ENCODE peak calls at places on chromosomes 13 and 19, in four cellular contexts. X, Z, D and K are unnamed samples.

GRCh38 chr13:33435207-33435606 is 149.7 kb upstream of the STARD13 start:
- DNase-seq in Z (no peak), D (no peak), X (no peak), K (no peak)

GRCh38 chr19:52664461-52664860 is 26.3 kb upstream of the ZNF83 start:
- DNase-seq in Z (peak), X (no peak), D (no peak), K (no peak)

GRCh38 chr19:42548545-42548944 is 20.3 kb upstream of the CEACAM1 start:
- DNase-seq in Z (peak), D (no peak), X (no peak), K (no peak)

GRCh38 chr19:38806371-38806770 is 6.4 kb downstream of the LGALS4 start:
- DNase-seq in X (no peak), D (no peak), Z (no peak), K (no peak)

GRCh38 chr13:62747629-62748028 is 1332.0 kb upstream of the PCDH20 start:
- DNase-seq in Z (no peak), D (no peak), X (no peak), K (peak)

GRCh38 chr13:89750371-89750770 is 1597.1 kb upstream of the MIR17HG start:
- DNase-seq in D (no peak), X (no peak), Z (no peak), K (no peak)

GRCh38 chr19:48867922-48868195 is 558 bp downstream of the PLEKHA4 start:
- DNase-seq in X (no peak), D (no peak), Z (no peak), K (no peak)

GRCh38 chr19:10353793-10354391 is 14.5 kb upstream of the ICAM3 start:
- DNase-seq in X (no peak), Z (peak), D (no peak), K (peak)

GRCh38 chr13:46640843-46641242 is 87.9 kb downstream of the LRCH1 start:
- DNase-seq in Z (no peak), X (no peak), D (no peak), K (peak)

GRCh38 chr19:56356944-56357343 is 36.4 kb downstream of the ZNF582 start:
- DNase-seq in X (no peak), Z (no peak), D (no peak), K (no peak)

GRCh38 chr19:48470281-48470680 is 1.1 kb downstream of the CYTH2 start:
- DNase-seq in X (no peak), D (no peak), Z (no peak), K (no peak)

GRCh38 chr19:42254850-42255765 is at the start of gene ERF:
- DNase-seq in Z (peak), X (peak), D (peak), K (peak)

GRCh38 chr13:102003848-102004570 is 397.8 kb downstream of the FGF14 start:
- DNase-seq in X (no peak), D (no peak), Z (no peak), K (no peak)

GRCh38 chr13:112252744-112253590 is 123.2 kb upstream of the SPACA7 start:
- DNase-seq in Z (no peak), X (no peak), D (no peak), K (no peak)

GRCh38 chr19:51799998-51800848 is 5.3 kb downstream of the FPR3 start:
- DNase-seq in X (no peak), Z (peak), D (peak), K (peak)

GRCh38 chr19:5617080-5617479 is 5.5 kb downstream of the SAFB2 start:
- DNase-seq in X (no peak), Z (no peak), D (no peak), K (no peak)

GRCh38 chr13:49976314-49977258 is 20.3 kb upstream of the TRIM13 start:
- DNase-seq in D (peak), X (peak), Z (peak), K (peak)

GRCh38 chr13:106230450-106230849 is 305.0 kb downstream of the EFNB2 start:
- DNase-seq in X (no peak), D (no peak), Z (no peak), K (peak)

GRCh38 chr13:99386911-99387788 is 80.0 kb upstream of the GPR183 start:
- DNase-seq in D (peak), X (peak), Z (peak), K (no peak)

GRCh38 chr19:53962887-53963435 is at the start of gene CACNG8:
- DNase-seq in D (no peak), Z (peak), X (no peak), K (no peak)
- H3K4me3 ChIP-seq in D (no peak), Z (no peak), X (peak), K (no peak)

DNA sequence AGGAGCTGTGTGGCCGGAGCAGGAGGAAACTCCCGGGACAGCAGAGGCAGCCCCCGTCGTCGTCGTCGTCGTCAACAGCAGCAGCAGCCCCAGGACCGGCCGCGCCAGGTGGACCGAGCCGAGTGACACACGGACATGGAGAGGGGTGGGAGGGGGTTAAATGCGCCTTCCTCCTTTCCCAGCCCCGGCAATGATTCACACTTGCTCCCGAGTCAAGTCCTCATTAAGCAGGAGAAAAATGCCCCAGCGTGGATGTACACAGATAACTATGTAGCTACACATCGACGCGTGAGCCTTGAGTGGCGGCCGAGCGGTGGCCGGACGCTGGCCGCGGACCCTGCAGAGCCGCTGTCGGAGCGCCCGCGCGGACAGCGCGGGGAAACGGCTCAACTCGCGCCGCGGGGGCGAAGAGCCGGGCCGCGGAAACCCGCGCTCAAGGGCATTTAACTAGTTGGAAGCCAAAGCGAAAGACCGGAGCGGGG is 645 bp downstream of the UBL3 start:
- DNase-seq in Z (peak), D (peak), X (peak), K (peak)
- TF ChIP-seq BHLHE40 in Z (no peak), D (no peak), X (no peak), K (peak)

GRCh38 chr13:91537376-91537775 is 139.0 kb downstream of the GPC5 start:
- DNase-seq in X (no peak), D (no peak), Z (no peak), K (no peak)

GRCh38 chr13:91534996-91535395 is 136.6 kb downstream of the GPC5 start:
- DNase-seq in X (no peak), Z (no peak), D (no peak), K (no peak)

GRCh38 chr13:91531646-91532045 is 133.2 kb downstream of the GPC5 start:
- DNase-seq in Z (no peak), D (no peak), X (no peak), K (no peak)

GRCh38 chr13:91533354-91533753 is 134.9 kb downstream of the GPC5 start:
- DNase-seq in Z (no peak), D (no peak), X (no peak), K (no peak)
- H3K4me3 ChIP-seq in Z (no peak), D (no peak), X (no peak), K (no peak)

GRCh38 chr19:35045667-35046300 is 4.3 kb downstream of the HPN start:
- DNase-seq in D (no peak), X (peak), Z (peak), K (peak)
- TF ChIP-seq BHLHE40 in D (no peak), X (no peak), Z (no peak), K (no peak)

GRCh38 chr19:374886-375235 is 30.3 kb upstream of the MIER2 start:
- DNase-seq in D (no peak), X (no peak), Z (peak), K (no peak)

GRCh38 chr19:371501-372160 is 27.0 kb upstream of the MIER2 start:
- DNase-seq in Z (no peak), D (no peak), X (no peak), K (no peak)

GRCh38 chr19:374183-374885 is 29.7 kb upstream of the MIER2 start:
- DNase-seq in X (no peak), Z (peak), D (no peak), K (no peak)

GRCh38 chr19:372306-372890 is 27.8 kb upstream of the MIER2 start:
- DNase-seq in Z (no peak), X (no peak), D (no peak), K (peak)

DNA sequence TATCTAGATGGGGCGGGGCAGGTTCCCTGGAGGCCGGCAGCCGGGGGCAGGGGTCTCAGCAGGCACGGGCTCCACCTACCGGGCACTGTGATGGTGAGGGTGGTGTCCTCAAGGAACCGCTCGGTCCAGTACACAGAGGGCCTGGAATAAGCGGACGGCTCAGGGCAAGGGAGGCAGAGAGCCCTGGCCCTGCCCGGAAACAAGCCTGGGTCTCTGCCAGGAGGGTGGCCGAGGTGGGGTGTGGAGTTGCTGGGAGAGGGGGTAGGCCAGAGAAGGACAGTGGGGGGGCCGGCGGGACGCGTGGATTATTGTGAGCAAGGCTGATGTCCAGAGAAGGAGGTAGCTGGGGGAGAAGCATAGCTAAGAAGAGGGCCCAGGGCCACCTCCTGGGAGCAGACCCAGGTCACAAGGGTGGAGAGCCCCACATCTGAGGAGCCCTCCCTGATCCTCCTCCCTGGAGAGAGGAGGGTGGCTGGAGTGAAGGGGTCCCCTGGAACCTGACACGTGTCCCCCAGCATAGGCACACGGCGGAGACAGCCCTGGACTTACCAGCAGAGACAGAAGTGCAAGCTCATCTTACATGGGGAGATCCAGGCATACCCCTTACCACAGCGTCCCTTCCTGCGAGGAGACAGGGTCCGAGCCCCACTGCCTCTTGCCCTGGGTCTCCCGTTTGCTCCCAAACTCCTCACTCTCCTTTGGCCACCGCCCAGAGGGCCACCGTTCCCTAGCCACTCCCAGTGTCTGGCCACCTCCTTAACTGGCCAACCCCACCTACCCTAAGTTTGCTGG is 29.0 kb upstream of the MIER2 start:
- DNase-seq in Z (peak), D (no peak), X (no peak), K (no peak)
- H3K4me3 ChIP-seq in Z (no peak), D (no peak), X (no peak), K (no peak)

GRCh38 chr19:30374791-30375650 is 2.8 kb downstream of the ZNF536 start:
- DNase-seq in D (no peak), Z (no peak), X (no peak), K (no peak)
- TF ChIP-seq BHLHE40 in D (no peak), Z (no peak), X (no peak), K (no peak)